ENCODE peak calls at places on chromosomes 5 and 9, in five cellular contexts. K is SK-MEL-5, Y is fibroblast of lung, B is naive B cell, E is fibroblast of the conjunctiva. J is an unnamed sample.

GRCh38 chr9:81372628-81373191 is 316.6 kb downstream of the TLE1 start:
- DNase-seq in Y (peak), K (peak), B (no peak), E (no peak), J (no peak)

GRCh38 chr9:110744753-110745522 is 76.3 kb downstream of the MUSK start:
- DNase-seq in Y (peak), B (no peak), K (no peak), E (peak), J (no peak)

GRCh38 chr9:107684224-107684623 is 194.7 kb upstream of the KLF4 start:
- DNase-seq in E (no peak), Y (peak), K (no peak), B (no peak), J (no peak)

GRCh38 chr5:18334949-18335348 is 700.7 kb downstream of the TAF11L14 start:
- DNase-seq in K (no peak), Y (no peak), B (no peak), E (no peak), J (no peak)

GRCh38 chr5:71582945-71583584 is 4.1 kb upstream of the MCCC2 start:
- DNase-seq in Y (no peak), B (no peak), E (no peak), K (no peak), J (no peak)

GRCh38 chr5:134642931-134643530 is 5.6 kb upstream of the SEC24A start:
- DNase-seq in E (no peak), K (no peak), Y (no peak), B (no peak), J (no peak)

GRCh38 chr9:95399261-95399660 is 81.8 kb upstream of the FANCC start:
- DNase-seq in K (no peak), E (no peak), Y (no peak), B (no peak), J (no peak)

GRCh38 chr5:1011741-1012315 is 3.2 kb downstream of the NKD2 start:
- DNase-seq in B (no peak), E (no peak), Y (no peak), K (no peak), J (no peak)

GRCh38 chr5:73814234-73814846 is 188.3 kb downstream of the ARHGEF28 start:
- DNase-seq in Y (no peak), B (no peak), K (no peak), E (no peak), J (no peak)